ENCODE peak calls at places on chromosomes 1 and 21, in four cellular contexts. One of them, this sample, is unnamed.

GRCh38 chr1:17016317-17016661 is 4.6 kb upstream of the ATP13A2 start:
- DNase-seq in upper lobe of left lung: no peak
- DNase-seq in GM12878: no peak
- DNase-seq in transverse colon: no peak
- DNase-seq in this sample: peak; percentile 24

GRCh38 chr1:225881081-225882007 is 836 bp downstream of the TMEM63A start:
- DNase-seq in GM12878: no peak
- DNase-seq in upper lobe of left lung: peak; percentile 68
- DNase-seq in transverse colon: peak; percentile 75
- DNase-seq in this sample: peak; percentile 89

GRCh38 chr1:14128096-14128495 is 428.1 kb downstream of the PRDM2 start:
- DNase-seq in GM12878: no peak
- DNase-seq in upper lobe of left lung: no peak
- DNase-seq in transverse colon: no peak
- DNase-seq in this sample: no peak

GRCh38 chr1:170377011-170377410 is 155.0 kb upstream of the GORAB start:
- DNase-seq in upper lobe of left lung: no peak
- DNase-seq in transverse colon: no peak
- DNase-seq in GM12878: no peak
- DNase-seq in this sample: no peak

GRCh38 chr21:34018910-34019309 is 54.5 kb upstream of the MRPS6 start:
- DNase-seq in GM12878: peak; percentile 63
- DNase-seq in transverse colon: no peak
- DNase-seq in upper lobe of left lung: no peak
- DNase-seq in this sample: no peak

GRCh38 chr1:84949664-84950063 is 47.2 kb downstream of the MCOLN2 start:
- DNase-seq in upper lobe of left lung: no peak
- DNase-seq in transverse colon: no peak
- DNase-seq in GM12878: no peak
- DNase-seq in this sample: no peak

GRCh38 chr1:147580609-147581008 is 39.3 kb downstream of the BCL9 start:
- DNase-seq in GM12878: no peak
- DNase-seq in upper lobe of left lung: no peak
- DNase-seq in transverse colon: no peak
- DNase-seq in this sample: no peak

GRCh38 chr1:20983297-20983889 is 193.3 kb downstream of the EIF4G3 start:
- DNase-seq in transverse colon: no peak
- DNase-seq in upper lobe of left lung: no peak
- DNase-seq in GM12878: no peak
- DNase-seq in this sample: no peak

GRCh38 chr1:26582053-26582835 is 52.7 kb downstream of the RPS6KA1 start:
- DNase-seq in transverse colon: no peak
- DNase-seq in upper lobe of left lung: no peak
- DNase-seq in GM12878: no peak
- DNase-seq in this sample: no peak

GRCh38 chr1:210251680-210252490 is 19.3 kb downstream of the SERTAD4 start:
- DNase-seq in upper lobe of left lung: no peak
- DNase-seq in GM12878: no peak
- DNase-seq in transverse colon: peak; percentile 44
- DNase-seq in this sample: peak; percentile 74

GRCh38 chr1:112628516-112628915 is 8.9 kb downstream of the CAPZA1 start:
- DNase-seq in transverse colon: no peak
- DNase-seq in GM12878: no peak
- DNase-seq in upper lobe of left lung: no peak
- DNase-seq in this sample: no peak

GRCh38 chr21:42524341-42525227 is 10.9 kb downstream of the SLC37A1 start:
- DNase-seq in transverse colon: peak; percentile 81
- DNase-seq in upper lobe of left lung: peak; percentile 89
- DNase-seq in GM12878: peak; percentile 86
- DNase-seq in this sample: peak; percentile 84
- TF ChIP-seq POLR2A in transverse colon: no peak
- TF ChIP-seq POLR2A in upper lobe of left lung: peak; percentile 40
- TF ChIP-seq POLR2A in GM12878: peak; percentile 38
- TF ChIP-seq POLR2A in this sample: no peak

DNA sequence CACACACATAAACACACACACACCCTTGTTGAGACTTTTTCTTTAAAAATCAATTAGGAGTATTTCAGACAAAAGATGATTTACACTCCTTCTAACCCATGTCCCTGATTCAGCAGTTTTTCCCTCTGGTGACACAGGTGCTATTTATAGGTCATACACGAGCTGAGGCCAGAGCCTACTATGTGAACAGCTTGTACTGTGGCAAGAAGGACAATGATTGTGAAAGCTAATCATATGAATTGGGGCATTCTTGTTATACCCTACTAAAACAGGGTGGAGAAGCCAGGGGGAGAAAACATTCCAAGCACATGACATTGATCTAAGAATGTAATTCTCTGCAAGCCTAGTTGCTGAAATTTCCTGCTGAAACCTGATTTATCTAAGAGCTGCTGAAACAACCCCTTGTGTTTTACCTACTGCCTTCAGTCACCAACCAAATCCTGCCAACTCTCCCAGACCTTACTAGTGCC is 60.3 kb downstream of the XCL1 start:
- DNase-seq in upper lobe of left lung: peak; percentile 71
- DNase-seq in transverse colon: no peak
- DNase-seq in GM12878: no peak
- DNase-seq in this sample: no peak
- TF ChIP-seq EP300 in upper lobe of left lung: peak; percentile 99
- TF ChIP-seq EP300 in transverse colon: no peak
- TF ChIP-seq EP300 in GM12878: no peak
- TF ChIP-seq EP300 in this sample: peak; percentile 92

GRCh38 chr21:43983390-43983789 is 28.7 kb upstream of the TRAPPC10 start:
- DNase-seq in transverse colon: no peak
- DNase-seq in upper lobe of left lung: no peak
- DNase-seq in GM12878: no peak
- DNase-seq in this sample: no peak

GRCh38 chr21:43982489-43983078 is 29.5 kb upstream of the TRAPPC10 start:
- DNase-seq in GM12878: no peak
- DNase-seq in transverse colon: no peak
- DNase-seq in upper lobe of left lung: no peak
- DNase-seq in this sample: no peak

GRCh38 chr21:43984905-43985689 is 27.0 kb upstream of the TRAPPC10 start:
- DNase-seq in GM12878: no peak
- DNase-seq in transverse colon: no peak
- DNase-seq in upper lobe of left lung: no peak
- DNase-seq in this sample: no peak

GRCh38 chr21:43985690-43986251 is 26.3 kb upstream of the TRAPPC10 start:
- DNase-seq in transverse colon: no peak
- DNase-seq in upper lobe of left lung: no peak
- DNase-seq in GM12878: no peak
- DNase-seq in this sample: no peak

DNA sequence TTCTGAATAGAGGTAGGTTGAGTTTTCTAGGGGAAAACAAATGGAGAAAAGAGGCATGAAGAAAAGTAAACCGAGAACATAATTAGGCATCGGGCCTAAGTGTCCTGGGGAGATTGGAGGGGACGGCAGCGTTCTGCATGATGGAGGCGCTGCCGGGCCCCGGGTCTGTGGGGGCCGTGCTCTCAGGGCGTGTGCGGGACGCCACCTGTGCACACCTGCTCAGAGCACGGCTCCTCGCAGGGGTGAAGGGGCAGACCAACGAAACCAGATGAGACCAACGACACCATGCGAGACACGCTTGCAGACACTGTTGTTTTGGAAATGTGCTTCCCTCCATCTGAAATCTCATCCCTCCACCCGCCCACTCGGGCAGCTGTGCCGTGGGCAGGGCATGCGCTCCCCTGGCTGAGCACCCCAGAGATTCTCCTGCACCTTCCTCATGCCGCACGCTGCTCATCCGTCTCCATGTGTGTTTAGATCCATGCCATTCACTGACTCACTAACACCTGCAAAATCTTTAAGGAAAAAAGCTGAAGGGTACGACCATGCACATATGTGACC is 28.2 kb upstream of the TRAPPC10 start:
- DNase-seq in upper lobe of left lung: no peak
- DNase-seq in GM12878: no peak
- DNase-seq in transverse colon: no peak
- DNase-seq in this sample: no peak
- TF ChIP-seq POLR2A in upper lobe of left lung: no peak
- TF ChIP-seq POLR2A in GM12878: no peak
- TF ChIP-seq POLR2A in transverse colon: no peak
- TF ChIP-seq POLR2A in this sample: no peak

GRCh38 chr21:35243171-35243570 is 194.1 kb upstream of the RUNX1 start:
- DNase-seq in upper lobe of left lung: no peak
- DNase-seq in GM12878: no peak
- DNase-seq in transverse colon: no peak
- DNase-seq in this sample: no peak

GRCh38 chr21:35237287-35237686 is 188.2 kb upstream of the RUNX1 start:
- DNase-seq in GM12878: no peak
- DNase-seq in transverse colon: no peak
- DNase-seq in upper lobe of left lung: no peak
- DNase-seq in this sample: no peak

GRCh38 chr21:35238119-35238518 is 189.0 kb upstream of the RUNX1 start:
- DNase-seq in upper lobe of left lung: no peak
- DNase-seq in transverse colon: no peak
- DNase-seq in GM12878: no peak
- DNase-seq in this sample: no peak

GRCh38 chr21:35236090-35236489 is 187.0 kb upstream of the RUNX1 start:
- DNase-seq in GM12878: peak; percentile 51
- DNase-seq in upper lobe of left lung: no peak
- DNase-seq in transverse colon: no peak
- DNase-seq in this sample: no peak

GRCh38 chr21:35239811-35240219 is 190.7 kb upstream of the RUNX1 start:
- DNase-seq in transverse colon: no peak
- DNase-seq in GM12878: no peak
- DNase-seq in upper lobe of left lung: no peak
- DNase-seq in this sample: no peak
- TF ChIP-seq EP300 in transverse colon: no peak
- TF ChIP-seq EP300 in GM12878: no peak
- TF ChIP-seq EP300 in upper lobe of left lung: no peak
- TF ChIP-seq EP300 in this sample: no peak

DNA sequence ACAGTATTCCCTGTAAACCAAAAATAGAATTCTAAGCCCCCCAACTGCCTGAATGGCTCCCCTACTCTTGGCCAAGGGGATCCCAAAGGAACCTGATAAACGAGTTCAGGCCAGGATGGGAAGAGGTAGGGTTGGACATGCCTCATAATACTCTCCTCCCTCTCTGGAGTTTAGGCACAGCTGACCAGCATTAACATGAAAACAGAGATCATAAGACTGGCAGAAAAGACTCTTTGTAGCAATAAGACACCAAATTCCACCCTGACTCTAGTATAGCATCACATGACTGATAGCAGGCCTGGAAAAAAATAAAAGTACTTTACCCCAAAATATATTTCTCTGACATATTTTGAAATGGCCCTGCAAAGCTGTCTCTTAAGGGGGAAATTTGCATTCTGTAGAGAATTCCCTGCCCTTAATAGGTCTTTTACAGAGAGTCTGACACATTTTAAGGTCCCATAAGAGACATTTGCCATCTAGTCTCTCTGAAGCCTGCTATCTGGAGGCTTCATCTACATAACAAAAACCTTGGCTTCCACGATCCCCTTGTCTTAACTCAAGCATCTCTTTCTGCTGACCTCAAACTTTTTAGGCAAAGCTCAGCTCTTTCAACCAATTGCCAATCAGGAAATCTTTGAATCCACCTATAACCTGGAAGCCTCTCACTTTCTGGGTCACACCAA is 55.9 kb downstream of the SIK1 start:
- DNase-seq in GM12878: no peak
- DNase-seq in transverse colon: no peak
- DNase-seq in upper lobe of left lung: no peak
- DNase-seq in this sample: no peak
- TF ChIP-seq POLR2A in GM12878: no peak
- TF ChIP-seq POLR2A in transverse colon: no peak
- TF ChIP-seq POLR2A in upper lobe of left lung: no peak
- TF ChIP-seq POLR2A in this sample: no peak

DNA sequence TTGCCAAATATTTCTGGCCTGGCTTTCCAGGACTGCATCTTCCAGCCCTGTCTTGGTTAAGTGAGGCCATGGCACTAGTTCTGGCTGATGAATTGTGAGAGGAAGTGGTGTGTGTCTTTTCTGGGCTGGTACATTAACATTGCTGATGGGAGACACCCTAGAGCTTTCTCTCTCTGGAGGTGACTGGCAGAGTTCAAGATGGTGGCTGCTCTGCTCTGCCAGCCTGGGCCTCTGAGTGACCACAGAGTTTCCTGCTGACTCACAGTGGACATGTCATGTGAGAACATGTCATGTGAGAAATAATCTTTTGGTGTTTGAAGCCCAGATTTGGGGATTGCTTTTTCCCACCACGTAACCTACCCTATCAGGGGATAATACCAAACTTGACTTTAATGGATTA is 218.0 kb upstream of the KIAA0040 start:
- DNase-seq in upper lobe of left lung: no peak
- DNase-seq in transverse colon: no peak
- DNase-seq in GM12878: no peak
- DNase-seq in this sample: no peak
- TF ChIP-seq EP300 in upper lobe of left lung: no peak
- TF ChIP-seq EP300 in transverse colon: no peak
- TF ChIP-seq EP300 in GM12878: no peak
- TF ChIP-seq EP300 in this sample: no peak

GRCh38 chr1:24199291-24199900 is 12.3 kb upstream of the IFNLR1 start:
- DNase-seq in transverse colon: peak; percentile 76
- DNase-seq in GM12878: no peak
- DNase-seq in upper lobe of left lung: peak; percentile 70
- DNase-seq in this sample: peak; percentile 75
- TF ChIP-seq POLR2A in transverse colon: no peak
- TF ChIP-seq POLR2A in GM12878: no peak
- TF ChIP-seq POLR2A in upper lobe of left lung: no peak
- TF ChIP-seq POLR2A in this sample: no peak

DNA sequence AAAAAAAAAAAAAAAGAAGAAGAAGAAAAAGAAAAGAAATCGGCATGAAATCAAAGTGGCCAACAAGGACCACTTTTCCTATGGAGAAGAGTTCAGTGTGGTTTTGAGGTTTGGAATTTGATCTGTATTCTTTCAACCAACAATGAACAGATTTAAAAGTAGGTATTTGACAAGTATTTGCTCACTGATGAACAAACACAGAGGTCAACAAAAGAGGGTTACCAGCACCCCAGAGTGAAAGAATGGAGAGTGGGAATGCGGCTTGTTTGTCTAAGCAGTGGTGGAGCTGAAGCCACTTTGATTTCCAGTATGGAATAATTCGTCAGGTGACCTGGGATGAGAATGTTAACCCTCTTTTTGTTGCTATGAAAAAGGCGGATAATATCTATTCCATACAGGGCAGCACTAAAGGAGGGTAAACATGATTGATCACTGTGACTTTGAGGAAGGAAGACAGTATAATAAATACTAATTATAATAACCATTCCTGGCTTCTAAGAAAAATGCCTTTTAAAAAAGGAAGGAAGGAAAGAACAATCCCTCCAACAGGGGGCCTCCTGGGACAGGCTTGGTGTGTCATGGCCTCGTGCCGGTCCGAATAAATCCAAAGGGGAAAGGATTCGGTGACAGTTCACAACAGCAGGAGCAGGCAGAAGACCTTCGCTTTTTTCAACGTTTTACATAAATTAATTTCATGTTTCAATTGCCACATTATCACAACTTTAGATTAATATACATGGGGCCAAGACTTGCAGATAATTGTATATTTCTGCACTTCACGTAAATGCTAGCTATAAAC is 37.2 kb upstream of the SIM2 start:
- DNase-seq in transverse colon: peak; percentile 37
- DNase-seq in GM12878: no peak
- DNase-seq in upper lobe of left lung: peak; percentile 36
- DNase-seq in this sample: no peak
- TF ChIP-seq EP300 in transverse colon: no peak
- TF ChIP-seq EP300 in GM12878: no peak
- TF ChIP-seq EP300 in upper lobe of left lung: no peak
- TF ChIP-seq EP300 in this sample: no peak